ENCODE peak calls at places on chromosomes 12 and 14, in four cellular contexts. One of them, this sample, is unnamed.

GRCh38 chr12:32448581-32448980 is 49.2 kb downstream of the FGD4 start:
- DNase-seq in WTC11: no peak
- DNase-seq in HepG2: no peak
- DNase-seq in K562: peak
- DNase-seq in this sample: no peak

GRCh38 chr14:54343276-54344121 is 53.3 kb upstream of the CDKN3 start:
- DNase-seq in WTC11: no peak
- DNase-seq in HepG2: peak
- DNase-seq in K562: no peak
- DNase-seq in this sample: no peak

GRCh38 chr12:103966736-103967135 is 1.1 kb downstream of the TDG start:
- DNase-seq in WTC11: no peak
- DNase-seq in HepG2: no peak
- DNase-seq in K562: no peak
- DNase-seq in this sample: no peak

GRCh38 chr12:118033902-118034301 is 17.4 kb downstream of the RFC5 start:
- DNase-seq in WTC11: no peak
- DNase-seq in HepG2: no peak
- DNase-seq in K562: no peak
- DNase-seq in this sample: no peak

GRCh38 chr12:4214912-4215861 is 58.4 kb upstream of the CCND2 start:
- DNase-seq in WTC11: no peak
- DNase-seq in HepG2: no peak
- DNase-seq in K562: peak
- DNase-seq in this sample: no peak

GRCh38 chr14:85273099-85273677 is 256.8 kb upstream of the FLRT2 start:
- DNase-seq in WTC11: no peak
- DNase-seq in HepG2: no peak
- DNase-seq in K562: no peak
- DNase-seq in this sample: no peak

GRCh38 chr12:25552681-25553080 is 402 bp downstream of the LMNTD1 start:
- DNase-seq in WTC11: no peak
- DNase-seq in HepG2: no peak
- DNase-seq in K562: no peak
- DNase-seq in this sample: no peak

GRCh38 chr12:40226652-40227051 is 1.9 kb downstream of the LRRK2 start:
- DNase-seq in WTC11: no peak
- DNase-seq in HepG2: no peak
- DNase-seq in K562: peak
- DNase-seq in this sample: no peak

GRCh38 chr12:41619705-41620104 is 431.6 kb downstream of the PDZRN4 start:
- DNase-seq in WTC11: no peak
- DNase-seq in HepG2: no peak
- DNase-seq in K562: no peak
- DNase-seq in this sample: no peak

GRCh38 chr12:90163975-90164374 is 455.3 kb upstream of the ATP2B1 start:
- DNase-seq in WTC11: peak
- DNase-seq in HepG2: no peak
- DNase-seq in K562: no peak
- DNase-seq in this sample: peak

GRCh38 chr12:29110506-29111442 is 38.3 kb upstream of the FAR2 start:
- DNase-seq in WTC11: no peak
- DNase-seq in HepG2: no peak
- DNase-seq in K562: no peak
- DNase-seq in this sample: no peak

GRCh38 chr12:29116414-29116813 is 32.7 kb upstream of the FAR2 start:
- DNase-seq in WTC11: no peak
- DNase-seq in HepG2: no peak
- DNase-seq in K562: no peak
- DNase-seq in this sample: no peak

DNA sequence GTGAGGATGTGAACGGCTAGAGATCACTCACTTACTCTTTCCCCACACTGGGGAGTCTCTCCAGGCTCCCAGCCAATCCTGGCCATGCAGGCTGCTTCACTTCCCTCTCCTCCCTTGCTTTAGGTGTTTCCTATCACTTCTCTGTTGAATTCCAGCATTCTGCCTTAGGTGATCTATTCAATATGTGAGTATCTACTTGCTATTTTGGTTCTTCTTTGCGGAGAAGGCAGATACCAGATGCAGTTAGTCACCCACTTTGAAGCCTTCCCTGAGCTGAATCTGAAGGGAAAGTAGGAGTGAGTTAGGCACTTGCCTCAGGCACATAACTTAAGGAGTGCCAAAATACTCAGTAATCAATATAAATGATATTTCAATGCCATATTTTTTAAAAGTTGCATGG is 36.0 kb upstream of the FAR2 start:
- DNase-seq in WTC11: no peak
- DNase-seq in HepG2: no peak
- DNase-seq in K562: no peak
- DNase-seq in this sample: no peak
- TF ChIP-seq SP1 in WTC11: no peak
- TF ChIP-seq SP1 in HepG2: no peak
- TF ChIP-seq SP1 in K562: no peak
- TF ChIP-seq SP1 in this sample: no peak

DNA sequence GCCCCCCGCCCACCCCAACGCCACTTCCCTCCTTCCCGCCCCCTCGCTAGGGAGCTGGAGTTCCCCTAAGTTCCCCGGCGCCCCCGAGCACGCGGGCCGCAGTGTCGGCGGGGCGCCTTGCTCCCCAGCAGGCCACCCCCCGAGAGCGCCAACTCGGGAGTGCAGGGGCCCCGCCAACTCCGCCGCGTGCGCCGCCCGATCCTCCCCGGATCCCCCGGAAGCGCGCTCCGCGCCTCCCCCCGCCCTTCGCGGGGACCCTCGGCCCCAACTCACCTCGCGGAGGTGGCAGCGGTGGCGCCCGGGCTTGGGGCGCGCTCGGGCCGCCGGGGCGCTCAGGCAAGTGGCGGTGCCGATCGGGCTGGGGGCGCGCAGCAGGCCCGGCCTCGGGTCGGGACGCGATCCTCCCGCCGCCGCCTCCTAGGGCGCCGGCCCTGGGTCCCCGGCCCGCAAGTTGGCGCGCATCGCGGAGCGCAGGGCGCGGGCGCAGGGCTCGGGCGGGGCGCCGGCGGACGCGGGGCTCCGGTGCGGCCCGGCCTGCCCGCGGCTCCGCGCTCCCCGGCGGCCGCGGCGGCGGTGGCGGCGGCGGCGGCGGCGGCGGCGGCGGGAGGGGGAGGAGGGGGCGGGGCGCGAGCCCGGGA is at the start of gene NCOR2:
- DNase-seq in WTC11: no peak
- DNase-seq in HepG2: no peak
- DNase-seq in K562: peak
- DNase-seq in this sample: peak
- TF ChIP-seq ELF4 in WTC11: peak
- TF ChIP-seq ELF4 in HepG2: no peak
- TF ChIP-seq ELF4 in K562: no peak
- TF ChIP-seq ELF4 in this sample: no peak

DNA sequence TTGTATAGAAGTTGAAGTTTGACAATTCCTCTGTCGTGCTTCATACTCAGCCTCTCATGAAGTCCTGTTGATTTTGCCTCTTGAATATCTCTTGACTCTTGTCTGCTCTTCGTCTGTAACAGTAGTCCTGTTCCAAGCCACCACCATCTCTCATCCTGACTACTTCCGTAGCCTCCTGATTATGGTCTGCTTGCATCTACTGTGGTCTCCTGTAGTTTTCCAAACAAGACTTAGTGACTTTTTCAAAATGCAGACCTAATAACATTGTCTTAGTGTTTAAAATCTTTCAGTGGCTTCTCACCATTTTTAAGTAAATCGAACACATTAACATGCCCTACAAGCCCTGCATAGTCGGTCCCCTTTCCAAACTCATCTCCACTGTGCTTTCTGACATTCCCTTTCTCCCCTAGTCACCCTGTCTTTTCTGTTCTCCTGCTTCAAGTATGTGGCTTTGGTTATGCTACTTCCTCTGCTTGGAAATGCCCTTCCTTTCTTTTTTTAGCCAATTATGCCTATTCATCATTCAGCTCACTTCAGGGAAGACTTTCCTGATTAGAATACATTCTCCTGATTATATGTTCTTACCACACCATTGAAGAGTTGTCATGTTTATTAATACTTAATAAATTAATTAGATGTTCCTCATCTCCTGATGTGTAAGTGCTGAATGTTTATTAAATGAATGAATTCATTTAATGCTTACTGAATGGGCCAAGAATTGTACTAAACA is 2.0 kb downstream of the SCYL2 start:
- DNase-seq in WTC11: no peak
- DNase-seq in HepG2: no peak
- DNase-seq in K562: peak
- DNase-seq in this sample: no peak
- TF ChIP-seq SP1 in WTC11: no peak
- TF ChIP-seq SP1 in HepG2: no peak
- TF ChIP-seq SP1 in K562: no peak
- TF ChIP-seq SP1 in this sample: no peak

GRCh38 chr12:123036471-123037285 is 56.2 kb downstream of the ARL6IP4 start:
- DNase-seq in WTC11: no peak
- DNase-seq in HepG2: no peak
- DNase-seq in K562: peak
- DNase-seq in this sample: no peak
- TF ChIP-seq ELF4 in WTC11: no peak
- TF ChIP-seq ELF4 in HepG2: no peak
- TF ChIP-seq ELF4 in K562: no peak
- TF ChIP-seq ELF4 in this sample: no peak

DNA sequence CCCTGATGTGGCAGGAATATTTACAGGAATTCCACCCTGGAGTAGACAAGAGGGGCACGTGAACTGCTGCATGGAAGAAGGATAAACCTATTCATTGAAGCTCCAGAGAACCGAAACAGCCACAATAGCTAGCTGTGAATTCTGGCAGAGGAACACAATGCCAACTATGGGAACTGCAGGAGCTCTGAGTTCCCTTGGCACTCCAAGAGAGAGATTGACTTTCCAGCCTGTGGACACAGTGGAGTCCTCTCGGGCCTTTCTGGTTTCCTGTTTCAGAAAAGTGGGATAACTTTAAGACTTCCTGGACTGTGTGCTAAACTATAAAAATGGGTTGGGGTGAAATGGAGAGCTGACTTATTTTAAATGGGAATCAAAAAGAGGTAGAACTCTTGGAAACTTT is 11.9 kb downstream of the CACNA2D4 start:
- DNase-seq in WTC11: no peak
- DNase-seq in HepG2: no peak
- DNase-seq in K562: no peak
- DNase-seq in this sample: no peak
- TF ChIP-seq SP1 in WTC11: no peak
- TF ChIP-seq SP1 in HepG2: no peak
- TF ChIP-seq SP1 in K562: no peak
- TF ChIP-seq SP1 in this sample: no peak

This sample was measured in HEK293T.